ENCODE peak calls at places on chromosomes 2 and 18, in six cellular contexts. N is occipital lobe; P is stomach; U is amniotic stem cell; K is stimulated activated naive B cell treated with anti-CD40 and anti-IgM and Interleukin-4, amounts not matched to agents 10 μg/mL and 1 μg/mL and 100 μg/mL, for 72 hours; W is colonic mucosa. T is an unnamed sample.

GRCh38 chr2:8543412-8544167 is 138.3 kb upstream of the ID2 start:
- DNase-seq in P (peak), N (no peak), W (peak), U (peak), K (peak), T (peak)

GRCh38 chr2:27320958-27321543 is 1.8 kb downstream of the MPV17 start:
- DNase-seq in U (peak), W (peak), K (no peak), P (peak), N (no peak), T (peak)

GRCh38 chr2:30733829-30734520 is 73.3 kb downstream of the CAPN13 start:
- DNase-seq in N (no peak), W (no peak), U (no peak), K (no peak), P (no peak), T (no peak)

GRCh38 chr2:14492920-14493503 is 139.5 kb upstream of the LRATD1 start:
- DNase-seq in U (peak), N (no peak), W (no peak), P (no peak), K (no peak), T (peak)

GRCh38 chr2:221641181-221641871 is 69.2 kb upstream of the EPHA4 start:
- DNase-seq in U (no peak), P (no peak), W (no peak), N (no peak), K (no peak), T (no peak)

GRCh38 chr18:43774497-43774896 is 497.2 kb upstream of the SYT4 start:
- DNase-seq in W (no peak), K (no peak), U (no peak), N (no peak), P (no peak), T (no peak)

GRCh38 chr2:215696998-215697397 is 261.1 kb upstream of the FN1 start:
- DNase-seq in U (no peak), K (no peak), P (no peak), N (no peak), W (no peak), T (no peak)

GRCh38 chr18:79962835-79963657 is 1.4 kb upstream of the HSBP1L1 start:
- DNase-seq in W (peak), K (peak), N (no peak), P (no peak), U (no peak), T (no peak)

GRCh38 chr2:60414731-60415130 is 138.7 kb downstream of the BCL11A start:
- DNase-seq in U (peak), P (no peak), K (no peak), N (no peak), W (no peak), T (peak)

GRCh38 chr2:96306370-96306769 is 1.0 kb upstream of the SNRNP200 start:
- DNase-seq in K (no peak), W (no peak), N (no peak), P (no peak), U (no peak), T (peak)

GRCh38 chr2:109171444-109172334 is 42.7 kb downstream of the SH3RF3 start:
- DNase-seq in N (no peak), K (no peak), W (peak), U (peak), P (peak), T (no peak)

GRCh38 chr18:77054606-77055428 is 77.8 kb downstream of the MBP start:
- DNase-seq in W (peak), N (peak), U (peak), K (peak), P (peak), T (peak)

GRCh38 chr18:22188551-22189267 is 19.3 kb downstream of the GATA6 start:
- DNase-seq in P (no peak), U (no peak), W (peak), K (no peak), N (no peak), T (no peak)

GRCh38 chr2:196176142-196176738 is 4.9 kb upstream of the STK17B start:
- DNase-seq in U (no peak), W (peak), K (peak), N (no peak), P (peak), T (no peak)

GRCh38 chr18:42268793-42269192 is 313.8 kb downstream of the PIK3C3 start:
- DNase-seq in K (no peak), W (no peak), U (no peak), P (no peak), N (no peak), T (no peak)

GRCh38 chr2:64966017-64966416 is 23.2 kb upstream of the SLC1A4 start:
- DNase-seq in U (no peak), P (no peak), W (peak), K (no peak), N (no peak), T (no peak)

GRCh38 chr2:3745901-3746300 is 42.5 kb downstream of the DCDC2C start:
- DNase-seq in P (no peak), K (no peak), U (no peak), N (no peak), W (no peak), T (no peak)

GRCh38 chr2:66596229-66596628 is 161.3 kb downstream of the MEIS1 start:
- DNase-seq in K (no peak), U (no peak), N (no peak), P (no peak), W (no peak), T (no peak)

GRCh38 chr18:11951390-11951851 is 29.9 kb upstream of the IMPA2 start:
- DNase-seq in K (no peak), W (no peak), N (no peak), U (no peak), P (no peak), T (no peak)

GRCh38 chr2:120830096-120830830 is 94.6 kb downstream of the GLI2 start:
- DNase-seq in P (no peak), N (no peak), U (no peak), W (no peak), K (no peak), T (no peak)

GRCh38 chr2:98445708-98446577 is 1.3 kb downstream of the INPP4A start:
- DNase-seq in N (no peak), K (no peak), W (no peak), P (no peak), U (no peak), T (peak)

GRCh38 chr2:71783215-71783614 is 329.9 kb downstream of the DYSF start:
- DNase-seq in N (no peak), P (no peak), U (no peak), W (no peak), K (no peak), T (no peak)

GRCh38 chr2:199581935-199582336 is 124.2 kb upstream of the SATB2 start:
- DNase-seq in K (no peak), U (no peak), P (no peak), N (no peak), W (no peak), T (no peak)

GRCh38 chr18:4335386-4335785 is 119.7 kb downstream of the DLGAP1 start:
- DNase-seq in N (no peak), K (no peak), P (no peak), W (no peak), U (no peak), T (no peak)

GRCh38 chr18:36402765-36403396 is 105.4 kb downstream of the FHOD3 start:
- DNase-seq in N (no peak), U (no peak), K (no peak), W (no peak), P (no peak), T (no peak)

GRCh38 chr18:23114171-23114881 is 21.0 kb upstream of the CABLES1 start:
- DNase-seq in K (no peak), P (no peak), U (no peak), N (no peak), W (no peak), T (no peak)

GRCh38 chr2:102186676-102187190 is at the start of gene IL1RL2:
- DNase-seq in N (no peak), K (no peak), P (peak), U (no peak), W (peak), T (no peak)

GRCh38 chr2:12556762-12557161 is 160.0 kb upstream of the TRIB2 start:
- DNase-seq in N (no peak), K (peak), P (no peak), U (no peak), W (no peak), T (peak)

GRCh38 chr2:109487237-109487869 is 126.4 kb downstream of the SEPTIN10 start:
- DNase-seq in U (peak), W (no peak), P (no peak), N (no peak), K (no peak), T (no peak)

GRCh38 chr2:229270551-229271410 is at the start of gene PID1:
- DNase-seq in W (peak), P (no peak), U (no peak), K (no peak), N (no peak), T (no peak)

GRCh38 chr2:219475697-219476604 is 22.7 kb upstream of the GMPPA start:
- DNase-seq in K (no peak), N (peak), U (no peak), P (peak), W (peak), T (peak)

GRCh38 chr2:42928161-42928691 is 135.8 kb upstream of the HAAO start:
- DNase-seq in P (no peak), N (no peak), W (peak), U (no peak), K (no peak), T (no peak)

GRCh38 chr2:176178807-176179271 is 9.6 kb upstream of the HOXD1 start:
- DNase-seq in P (no peak), N (no peak), K (no peak), U (no peak), W (no peak), T (no peak)

GRCh38 chr18:79199691-79200374 is 130.6 kb downstream of the ATP9B start:
- DNase-seq in K (no peak), U (no peak), W (no peak), N (no peak), P (no peak), T (no peak)

GRCh38 chr2:161237397-161238263 is 70.6 kb upstream of the PSMD14 start:
- DNase-seq in N (peak), P (peak), W (peak), K (peak), U (peak), T (no peak)

GRCh38 chr2:142875642-142876041 is 1.8 kb upstream of the KYNU start:
- DNase-seq in K (no peak), P (no peak), W (no peak), N (no peak), U (no peak), T (no peak)

GRCh38 chr2:46702537-46702936 is 213.1 kb downstream of the MCFD2 start:
- DNase-seq in N (no peak), U (no peak), W (no peak), K (no peak), P (no peak), T (no peak)

GRCh38 chr2:20490300-20491181 is 43.7 kb downstream of the RHOB start:
- DNase-seq in N (no peak), K (no peak), P (no peak), U (no peak), W (no peak), T (no peak)

GRCh38 chr18:38790303-38790702 is 1224.7 kb upstream of the CELF4 start:
- DNase-seq in U (no peak), N (no peak), W (no peak), K (no peak), P (no peak), T (no peak)

T was measured in RKO.